ENCODE peak calls at places on chromosomes 16 and 17, in ten cellular contexts. R is RWPE1; Y is brain microvascular endothelial cell; V is cardiac fibroblast; O is breast epithelium; Q is CD4-positive, alpha-beta T cell; N is heart right ventricle; C is activated T-cell treated with anti-CD3 and anti-CD28 coated beads, Interleukin-2, amount 50 U/mL, for 72 hours; S is amygdala; T is progenitor cell of endocrine pancreas. B is an unnamed sample.

GRCh38 chr17:32319548-32319905 is 22.4 kb downstream of the C17orf75 start:
- DNase-seq in V (peak), Y (peak), S (peak), N (peak), Q (peak), C (peak), T (peak), R (peak), O (peak), B (peak)

GRCh38 chr16:88405325-88406060 is 22.7 kb downstream of the ZNF469 start:
- DNase-seq in V (peak), O (no peak), N (peak), C (no peak), Y (peak), Q (no peak), T (no peak), S (no peak), R (no peak), B (no peak)

GRCh38 chr17:39513256-39513655 is 52.0 kb downstream of the CDK12 start:
- DNase-seq in C (no peak), V (no peak), T (no peak), S (no peak), N (no peak), O (no peak), R (no peak), Q (no peak), Y (no peak), B (no peak)

GRCh38 chr16:14405611-14406537 is 224.2 kb downstream of the PARN start:
- DNase-seq in V (no peak), O (peak), Q (no peak), T (no peak), S (peak), R (peak), Y (no peak), C (peak), N (no peak), B (no peak)

GRCh38 chr17:45106582-45106981 is 25.7 kb downstream of the PLCD3 start:
- DNase-seq in C (no peak), N (no peak), O (no peak), T (no peak), V (no peak), S (no peak), Y (no peak), R (no peak), Q (no peak), B (no peak)

GRCh38 chr17:21286771-21287702 is 2.5 kb downstream of the MAP2K3 start:
- DNase-seq in O (no peak), Y (no peak), S (no peak), C (peak), R (peak), Q (no peak), T (no peak), N (no peak), V (no peak), B (no peak)

GRCh38 chr17:40349477-40350409 is 14.8 kb downstream of the GJD3 start:
- DNase-seq in Y (no peak), R (peak), C (no peak), S (peak), V (peak), N (peak), O (no peak), Q (no peak), T (no peak), B (no peak)

GRCh38 chr17:38871247-38871991 is 1.6 kb downstream of the LASP1 start:
- DNase-seq in Y (peak), O (peak), R (peak), Q (peak), C (peak), T (no peak), S (peak), V (peak), N (peak), B (no peak)

GRCh38 chr17:79852748-79853147 is 13.5 kb upstream of the CBX4 start:
- DNase-seq in S (no peak), V (peak), C (no peak), Q (no peak), Y (no peak), O (no peak), N (no peak), R (peak), T (no peak), B (no peak)

GRCh38 chr16:4077083-4077714 is 39.0 kb downstream of the ADCY9 start:
- DNase-seq in O (no peak), N (no peak), T (no peak), Y (no peak), C (peak), S (no peak), Q (no peak), R (no peak), V (no peak), B (no peak)

GRCh38 chr17:3222505-3222904 is 15.0 kb downstream of the OR1A1 start:
- DNase-seq in N (no peak), Q (no peak), V (no peak), O (no peak), Y (no peak), R (no peak), T (no peak), C (no peak), S (no peak), B (no peak)